ENCODE peak calls at places on chromosome 12, in four cellular contexts. C is K562, B is GM12878, N is HepG2. Q is an unnamed sample.

GRCh38 chr12:54980341-54980740 is 4.2 kb downstream of the TESPA1 start:
- DNase-seq in C (peak), B (no peak), N (no peak), Q (no peak)

GRCh38 chr12:6533653-6534157 is 612 bp upstream of the GAPDH start:
- DNase-seq in C (peak), B (no peak), N (peak), Q (peak)

GRCh38 chr12:68641138-68641537 is 30.4 kb downstream of the RAP1B start:
- DNase-seq in C (no peak), B (peak), N (no peak), Q (no peak)

GRCh38 chr12:67365131-67365530 is 96.0 kb downstream of the CAND1 start:
- DNase-seq in C (no peak), B (no peak), N (no peak), Q (no peak)

GRCh38 chr12:132631357-132632065 is 12.9 kb downstream of the P2RX2 start:
- DNase-seq in C (no peak), B (no peak), N (no peak), Q (no peak)

GRCh38 chr12:91778091-91778819 is 367.4 kb downstream of the BTG1 start:
- DNase-seq in C (no peak), B (peak), N (no peak), Q (no peak)

GRCh38 chr12:112107306-112107705 is 1.3 kb downstream of the NAA25 start:
- DNase-seq in C (no peak), B (no peak), N (no peak), Q (no peak)

GRCh38 chr12:56677680-56678079 is 10.4 kb downstream of the PTGES3 start:
- DNase-seq in C (no peak), B (no peak), N (no peak), Q (no peak)

GRCh38 chr12:82351390-82351789 is 6.8 kb downstream of the CCDC59 start:
- DNase-seq in C (no peak), B (no peak), N (no peak), Q (no peak)

GRCh38 chr12:62632521-62632920 is 165.9 kb downstream of the MON2 start:
- DNase-seq in C (no peak), B (no peak), N (peak), Q (peak)

GRCh38 chr12:72453550-72453949 is 181.4 kb downstream of the TRHDE start:
- DNase-seq in C (no peak), B (no peak), N (no peak), Q (no peak)

GRCh38 chr12:53336137-53336785 is at the start of gene SP7:
- DNase-seq in C (no peak), B (no peak), N (no peak), Q (peak)

GRCh38 chr12:101051901-101052550 is 158.0 kb downstream of the SLC5A8 start:
- DNase-seq in C (no peak), B (no peak), N (peak), Q (no peak)

GRCh38 chr12:46535907-46536306 is 163.3 kb upstream of the SLC38A2 start:
- DNase-seq in C (no peak), B (no peak), N (no peak), Q (no peak)

GRCh38 chr12:111310076-111310870 is 58.6 kb downstream of the PHETA1 start:
- DNase-seq in C (no peak), B (no peak), N (no peak), Q (no peak)

GRCh38 chr12:105278043-105278697 is 42.2 kb upstream of the APPL2 start:
- DNase-seq in C (no peak), B (no peak), N (peak), Q (peak)

GRCh38 chr12:108017658-108018057 is 111.4 kb upstream of the WSCD2 start:
- DNase-seq in C (no peak), B (no peak), N (no peak), Q (no peak)

GRCh38 chr12:55931780-55932545 is 1.0 kb downstream of the DGKA start:
- DNase-seq in C (peak), B (no peak), N (no peak), Q (peak)

GRCh38 chr12:24175949-24176348 is 226.5 kb upstream of the SOX5 start:
- DNase-seq in C (no peak), B (no peak), N (no peak), Q (no peak)

GRCh38 chr12:94134226-94134795 is 14.1 kb upstream of the PLXNC1 start:
- DNase-seq in C (peak), B (no peak), N (peak), Q (peak)

GRCh38 chr12:111404362-111405148 is 1.2 kb upstream of the SH2B3 start:
- DNase-seq in C (peak), B (no peak), N (peak), Q (peak)

GRCh38 chr12:79420146-79420618 is 270.6 kb downstream of the PAWR start:
- DNase-seq in C (no peak), B (no peak), N (peak), Q (peak)

GRCh38 chr12:112595415-112595814 is 176.7 kb downstream of the PTPN11 start:
- DNase-seq in C (no peak), B (no peak), N (no peak), Q (no peak)

GRCh38 chr12:104998423-104999346 is 12.6 kb downstream of the NOPCHAP1 start:
- DNase-seq in C (no peak), B (no peak), N (no peak), Q (no peak)

GRCh38 chr12:9647825-9648700 is 21.4 kb upstream of the CLEC2D start:
- DNase-seq in C (peak), B (peak), N (peak), Q (peak)

GRCh38 chr12:66620026-66620425 is 58.9 kb downstream of the GRIP1 start:
- DNase-seq in C (no peak), B (no peak), N (no peak), Q (no peak)

GRCh38 chr12:114288071-114288470 is 117.9 kb downstream of the TBX5 start:
- DNase-seq in C (no peak), B (no peak), N (no peak), Q (no peak)

GRCh38 chr12:112988224-112988623 is 9.9 kb downstream of the OAS2 start:
- DNase-seq in C (no peak), B (no peak), N (no peak), Q (no peak)

GRCh38 chr12:126807312-126807711 is 1459.7 kb upstream of the TMEM132C start:
- DNase-seq in C (no peak), B (no peak), N (no peak), Q (no peak)

GRCh38 chr12:50986961-50987737 is 34.8 kb downstream of the HIGD1C start:
- DNase-seq in C (peak), B (no peak), N (peak), Q (peak)

GRCh38 chr12:93080452-93080851 is 151.4 kb upstream of the EEA1 start:
- DNase-seq in C (no peak), B (no peak), N (no peak), Q (peak)

GRCh38 chr12:92821142-92821541 is 108.0 kb downstream of the EEA1 start:
- DNase-seq in C (no peak), B (no peak), N (no peak), Q (no peak)

GRCh38 chr12:4934651-4935050 is 24.9 kb downstream of the KCNA1 start:
- DNase-seq in C (no peak), B (no peak), N (no peak), Q (no peak)

GRCh38 chr12:94225924-94226630 is 77.7 kb downstream of the PLXNC1 start:
- DNase-seq in C (no peak), B (no peak), N (no peak), Q (peak)

GRCh38 chr12:92608418-92609091 is 94.2 kb upstream of the PLEKHG7 start:
- DNase-seq in C (peak), B (peak), N (peak), Q (peak)

GRCh38 chr12:65879878-65880277 is 55.6 kb downstream of the HMGA2 start:
- DNase-seq in C (no peak), B (no peak), N (no peak), Q (no peak)

GRCh38 chr12:58356794-58357193 is 415.4 kb downstream of the ATP23 start:
- DNase-seq in C (no peak), B (no peak), N (no peak), Q (no peak)

DNA sequence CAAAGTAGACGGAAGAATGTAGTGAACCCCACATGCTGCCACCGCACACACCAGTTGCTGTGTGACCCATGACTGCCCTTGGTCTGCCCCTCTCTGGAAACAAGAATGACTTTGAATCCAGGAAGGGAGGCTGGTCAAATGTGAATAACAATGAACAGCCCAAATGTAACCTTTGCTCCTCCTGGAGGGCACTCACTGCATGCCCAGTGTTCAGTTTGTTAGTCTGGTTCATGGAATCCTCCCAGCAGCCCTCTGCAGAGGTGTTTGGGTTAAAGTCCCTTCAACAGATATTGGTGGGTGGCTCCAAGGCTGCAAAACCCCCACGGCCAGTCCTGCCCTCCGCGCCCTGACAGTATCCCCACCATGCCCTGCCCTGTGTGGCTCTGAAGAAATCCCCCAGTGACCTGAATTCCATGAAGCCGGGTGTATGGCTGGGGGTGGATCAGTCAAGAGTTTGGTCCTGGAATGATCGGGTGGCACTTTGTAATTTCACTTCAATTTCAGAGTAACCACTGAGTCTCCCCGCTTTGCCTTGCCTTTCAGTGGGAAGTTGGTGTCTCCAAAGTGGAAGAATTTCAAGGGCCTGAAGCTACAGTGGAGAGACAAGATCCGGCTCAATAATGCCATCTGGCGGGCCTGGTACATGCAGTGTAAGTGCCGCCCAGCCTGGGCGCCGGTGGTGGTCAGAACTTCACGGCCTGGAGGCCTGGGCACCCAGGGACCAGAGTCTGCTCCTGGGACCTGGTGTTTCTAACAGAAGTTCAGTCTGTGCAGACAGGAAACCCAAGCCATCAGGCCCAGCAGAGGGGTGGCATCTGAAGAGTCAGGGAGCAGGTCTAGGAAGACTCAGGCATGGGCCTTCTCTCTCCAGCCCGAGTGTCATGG is 47.1 kb downstream of the IL31 start:
- DNase-seq in C (no peak), B (no peak), N (peak), Q (peak)
- TF ChIP-seq REST in C (no peak), B (no peak), N (no peak), Q (no peak)

DNA sequence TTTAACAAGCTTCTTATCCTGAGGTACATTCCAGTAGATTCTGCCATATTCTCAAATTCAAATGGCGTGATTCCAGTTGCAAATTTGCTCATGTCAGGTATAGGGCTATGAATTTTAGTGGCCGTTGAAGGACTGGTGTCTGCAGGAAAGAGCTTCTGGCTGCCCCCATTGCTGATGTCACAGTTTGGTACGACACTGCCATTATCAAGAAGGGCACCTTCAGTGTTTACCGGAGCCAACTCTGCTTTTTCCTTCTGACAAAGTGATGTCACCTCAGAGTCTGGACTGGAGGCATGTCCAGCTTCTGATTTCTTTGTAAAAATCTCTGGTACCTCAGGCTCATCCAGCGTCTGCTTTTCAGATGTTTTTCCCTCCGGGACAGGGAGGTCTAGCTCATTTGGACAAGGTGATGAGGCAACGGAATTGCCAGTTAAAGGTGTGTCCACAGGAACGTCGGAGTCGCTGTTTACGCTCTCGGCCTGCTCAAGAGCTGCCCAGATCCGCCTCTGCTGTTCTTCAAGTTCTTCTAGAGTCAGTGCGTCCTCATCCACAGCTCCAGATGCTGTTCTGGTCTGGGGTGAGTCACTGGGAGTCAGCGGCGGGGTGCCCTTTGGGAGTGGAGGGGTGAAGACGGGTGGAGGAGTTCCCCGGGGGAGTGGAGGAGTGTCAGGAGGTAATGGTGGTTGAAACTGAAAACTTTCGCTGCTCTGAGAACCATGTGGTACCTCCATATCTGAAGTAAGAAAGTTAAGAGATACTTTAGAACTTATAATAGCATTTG is 27.0 kb downstream of the ZCCHC8 start:
- DNase-seq in C (peak), B (peak), N (no peak), Q (no peak)
- H3K4me2 ChIP-seq in C (no peak), B (no peak), N (no peak), Q (no peak)

GRCh38 chr12:25980035-25980434 is 21.6 kb downstream of the RASSF8 start:
- DNase-seq in C (no peak), B (no peak), N (no peak), Q (no peak)
- TF ChIP-seq CREB1 in C (no peak), B (no peak), N (no peak), Q (no peak)

DNA sequence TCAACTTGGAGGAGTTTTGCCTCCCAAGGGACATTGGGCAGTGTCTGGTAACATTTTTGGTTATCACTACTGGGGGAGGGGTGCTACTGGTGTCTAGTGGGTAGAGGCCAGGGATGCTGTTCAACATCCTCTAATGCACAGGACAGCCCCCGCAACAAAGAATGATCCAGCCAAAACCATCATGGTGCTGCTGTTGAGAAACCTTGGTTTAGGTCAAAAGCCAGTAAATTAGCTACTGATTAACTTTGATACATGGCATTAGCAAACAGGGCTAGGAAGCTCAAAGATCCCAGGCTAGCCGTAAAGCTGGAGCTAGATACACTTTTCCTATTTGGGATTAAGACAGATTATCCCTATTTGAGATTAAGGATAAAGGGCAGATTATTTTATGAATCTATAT is 8.8 kb downstream of the ALKBH2 start:
- DNase-seq in C (no peak), B (no peak), N (peak), Q (no peak)
- TF ChIP-seq REST in C (no peak), B (no peak), N (no peak), Q (no peak)

GRCh38 chr12:30794591-30795409 is 40.0 kb upstream of the CAPRIN2 start:
- DNase-seq in C (peak), B (no peak), N (peak), Q (peak)
- H3K4me2 ChIP-seq in C (no peak), B (no peak), N (peak), Q (peak)

Q was measured in GM23338.